ENCODE peak calls at places on chromosome 21, in eight cellular contexts. V is stimulated activated CD8-positive, alpha-beta memory T cell treated with anti-CD3 and anti-CD28 coated beads, Interleukin-7, amount 100 ng/mL, for 24 hours; U is cardiac fibroblast; X is CD8-positive, alpha-beta memory T cell; P is GM10248; M is K562; A is T-cell; N is GM13976. Y is an unnamed sample.
A peak's percentile ranks its signal among the peaks of the same experiment; 100 is the strongest.

GRCh38 chr21:23579573-23579972 is 2027.7 kb downstream of the MRPL39 start:
- DNase-seq in X (no peak), U (no peak), A (no peak), M (no peak), P (no peak), V (no peak), N (no peak), Y (no peak)

GRCh38 chr21:36709868-36710728 is 11.2 kb downstream of the SIM2 start:
- DNase-seq in P (no peak), N (peak; percentile 20), M (no peak), U (no peak), X (no peak), A (no peak), V (no peak), Y (no peak)

GRCh38 chr21:14748662-14749061 is 202.5 kb upstream of the SAMSN1 start:
- DNase-seq in X (no peak), M (no peak), V (no peak), N (no peak), A (no peak), U (no peak), P (no peak), Y (no peak)

GRCh38 chr21:36509966-36510742 is 30.2 kb upstream of the CLDN14 start:
- DNase-seq in A (no peak), X (no peak), M (no peak), P (no peak), U (no peak), N (no peak), V (no peak), Y (no peak)

GRCh38 chr21:36164427-36164784 is 7.8 kb downstream of the DOP1B start:
- DNase-seq in U (no peak), V (no peak), N (no peak), A (no peak), P (no peak), M (peak; percentile 25), X (no peak), Y (no peak)

GRCh38 chr21:46284077-46284644 is 1.2 kb downstream of the MCM3AP start:
- DNase-seq in U (no peak), V (no peak), A (no peak), P (no peak), M (no peak), N (no peak), X (no peak), Y (no peak)

GRCh38 chr21:39633770-39634181 is 21.0 kb downstream of the B3GALT5 start:
- DNase-seq in V (no peak), P (no peak), X (no peak), A (no peak), M (no peak), N (no peak), U (peak; percentile 22), Y (no peak)

GRCh38 chr21:28436286-28436932 is 556.3 kb downstream of the LTN1 start:
- DNase-seq in V (no peak), N (no peak), M (no peak), P (no peak), A (no peak), U (peak; percentile 49), X (no peak), Y (no peak)

GRCh38 chr21:16891821-16892220 is 621.0 kb upstream of the CXADR start:
- DNase-seq in N (no peak), P (no peak), U (peak; percentile 94), M (no peak), A (no peak), X (no peak), V (no peak), Y (no peak)

GRCh38 chr21:15848632-15849031 is 118.8 kb downstream of the USP25 start:
- DNase-seq in P (no peak), X (no peak), N (no peak), A (no peak), U (no peak), M (no peak), V (no peak), Y (no peak)

GRCh38 chr21:32572574-32573420 is 12.5 kb downstream of the TCP10L start:
- DNase-seq in N (no peak), U (no peak), P (no peak), M (peak; percentile 76), V (no peak), A (no peak), X (no peak), Y (no peak)

GRCh38 chr21:34071683-34072082 is 1.7 kb upstream of the MRPS6 start:
- DNase-seq in M (no peak), N (no peak), X (no peak), V (no peak), U (no peak), P (no peak), A (no peak), Y (no peak)

GRCh38 chr21:46188226-46189212 is 4.3 kb upstream of the SPATC1L start:
- DNase-seq in X (no peak), A (no peak), V (no peak), P (no peak), U (peak; percentile 64), M (peak; percentile 92), N (no peak), Y (no peak)

GRCh38 chr21:17461014-17461413 is 51.8 kb upstream of the CXADR start:
- DNase-seq in M (no peak), N (no peak), U (peak; percentile 91), P (no peak), A (no peak), X (no peak), V (no peak), Y (no peak)

GRCh38 chr21:33924766-33925100 is 9.1 kb upstream of the ATP5PO start:
- DNase-seq in M (no peak), U (no peak), N (no peak), P (no peak), A (no peak), X (no peak), V (no peak), Y (no peak)

GRCh38 chr21:33762798-33763572 is 120.7 kb downstream of the ITSN1 start:
- DNase-seq in U (peak; percentile 40), M (no peak), A (no peak), V (no peak), X (no peak), P (no peak), N (no peak), Y (no peak)

GRCh38 chr21:36699026-36699545 is at the start of gene SIM2:
- DNase-seq in N (peak; percentile 36), P (peak; percentile 19), M (peak; percentile 20), X (no peak), V (no peak), A (no peak), U (peak; percentile 25), Y (no peak)

GRCh38 chr21:17513214-17514123 is 626 bp downstream of the CXADR start:
- DNase-seq in P (peak; percentile 31), X (no peak), M (no peak), U (peak; percentile 36), A (no peak), N (peak; percentile 40), V (no peak), Y (peak; percentile 19)

GRCh38 chr21:16082038-16082816 is 352.4 kb downstream of the USP25 start:
- DNase-seq in P (no peak), A (no peak), X (no peak), U (peak; percentile 57), V (no peak), N (no peak), M (no peak), Y (no peak)

GRCh38 chr21:41366522-41367151 is 4.8 kb downstream of the MX2 start:
- DNase-seq in X (no peak), N (peak; percentile 70), V (no peak), A (no peak), M (peak; percentile 45), P (peak; percentile 67), U (peak; percentile 85), Y (no peak)

GRCh38 chr21:32392299-32392879 is 423 bp downstream of the URB1 start:
- DNase-seq in U (no peak), X (no peak), V (no peak), N (no peak), P (no peak), A (no peak), M (peak; percentile 47), Y (no peak)

GRCh38 chr21:37459575-37459974 is 93.0 kb downstream of the DYRK1A start:
- DNase-seq in V (no peak), X (no peak), P (no peak), A (no peak), U (peak; percentile 38), N (no peak), M (no peak), Y (no peak)

GRCh38 chr21:45522381-45522780 is 19.9 kb downstream of the SLC19A1 start:
- DNase-seq in X (no peak), N (no peak), P (no peak), U (no peak), A (no peak), M (no peak), V (no peak), Y (no peak)

GRCh38 chr21:46483300-46484295 is 24.9 kb downstream of the DIP2A start:
- DNase-seq in X (no peak), N (no peak), U (no peak), P (no peak), A (no peak), V (no peak), M (no peak), Y (no peak)

GRCh38 chr21:45524756-45525152 is 17.5 kb downstream of the SLC19A1 start:
- DNase-seq in N (no peak), X (no peak), M (no peak), A (no peak), P (no peak), U (no peak), V (no peak), Y (no peak)

GRCh38 chr21:35335951-35336446 is 286.9 kb upstream of the RUNX1 start:
- DNase-seq in M (no peak), U (no peak), A (no peak), X (no peak), P (no peak), V (no peak), N (no peak), Y (no peak)

GRCh38 chr21:46411691-46412090 is 47.0 kb upstream of the DIP2A start:
- DNase-seq in X (no peak), M (no peak), V (no peak), P (no peak), U (no peak), A (no peak), N (no peak), Y (no peak)

GRCh38 chr21:28489197-28489596 is 503.5 kb downstream of the LTN1 start:
- DNase-seq in V (no peak), A (no peak), U (no peak), M (no peak), P (no peak), X (no peak), N (no peak), Y (no peak)

GRCh38 chr21:44682580-44683151 is 703 bp upstream of the KRTAP12-1 start:
- DNase-seq in X (no peak), A (no peak), V (no peak), P (no peak), U (no peak), M (peak; percentile 27), N (no peak), Y (no peak)

GRCh38 chr21:31444061-31444460 is 100.0 kb upstream of the TIAM1 start:
- DNase-seq in P (no peak), A (no peak), M (no peak), U (peak; percentile 42), X (no peak), N (no peak), V (no peak), Y (no peak)

GRCh38 chr21:21010228-21010627 is 12.0 kb downstream of the NCAM2 start:
- DNase-seq in P (no peak), M (no peak), X (no peak), N (no peak), U (no peak), A (no peak), V (no peak), Y (no peak)

GRCh38 chr21:29870814-29871213 is 69.0 kb downstream of the GRIK1 start:
- DNase-seq in X (no peak), N (no peak), A (no peak), U (no peak), V (no peak), M (peak; percentile 17), P (no peak), Y (no peak)

GRCh38 chr21:45037986-45038385 is 36.4 kb upstream of the ADARB1 start:
- DNase-seq in U (no peak), V (no peak), X (no peak), A (no peak), N (no peak), M (no peak), P (no peak), Y (no peak)

GRCh38 chr21:38683222-38683621 is 122.5 kb upstream of the ETS2 start:
- DNase-seq in X (no peak), M (no peak), V (no peak), A (no peak), P (no peak), N (no peak), U (peak; percentile 27), Y (no peak)